ENCODE peak calls at places on chromosomes 2 and 18, in six cellular contexts. S is K562, A is GM12891, B is GM12878, E is H1, J is HepG2. K is an unnamed sample.

GRCh38 chr18:27235218-27235870 is 50.2 kb upstream of the CHST9 start:
- DNase-seq in S (no peak), A (no peak), B (no peak), E (no peak), J (no peak), K (no peak)

GRCh38 chr2:202831241-202831997 is 40.1 kb downstream of the ICA1L start:
- DNase-seq in S (peak; percentile 54), A (peak; percentile 11), B (peak; percentile 61), E (no peak), J (peak; percentile 79), K (peak; percentile 22)

GRCh38 chr2:26971911-26972786 is 1.7 kb downstream of the MAPRE3 start:
- DNase-seq in S (peak; percentile 46), A (no peak), B (no peak), E (no peak), J (no peak), K (no peak)

GRCh38 chr2:239657992-239658391 is 257.2 kb upstream of the HDAC4 start:
- DNase-seq in S (no peak), A (no peak), B (no peak), E (no peak), J (no peak), K (no peak)

GRCh38 chr2:169711751-169712509 is 17.7 kb downstream of the PHOSPHO2 start:
- DNase-seq in S (peak; percentile 79), A (no peak), B (no peak), E (no peak), J (peak; percentile 45), K (no peak)

GRCh38 chr2:28251337-28251736 is 141.3 kb upstream of the FOSL2 start:
- DNase-seq in S (no peak), A (no peak), B (no peak), E (no peak), J (no peak), K (no peak)

GRCh38 chr18:12038082-12038660 is 55.5 kb upstream of the ANKRD62 start:
- DNase-seq in S (no peak), A (no peak), B (no peak), E (no peak), J (no peak), K (no peak)

GRCh38 chr2:218291934-218292699 is at the start of gene TMBIM1:
- DNase-seq in S (peak; percentile 83), A (peak; percentile 90), B (no peak), E (no peak), J (peak; percentile 72), K (peak; percentile 92)

GRCh38 chr18:77112161-77112801 is 20.3 kb downstream of the MBP start:
- DNase-seq in S (no peak), A (no peak), B (no peak), E (no peak), J (no peak), K (no peak)

GRCh38 chr18:29892960-29893558 is 1149.5 kb downstream of the DSC3 start:
- DNase-seq in S (peak; percentile 3), A (no peak), B (no peak), E (no peak), J (no peak), K (no peak)

GRCh38 chr18:79251021-79251420 is 144.7 kb upstream of the NFATC1 start:
- DNase-seq in S (no peak), A (no peak), B (no peak), E (no peak), J (no peak), K (no peak)

DNA sequence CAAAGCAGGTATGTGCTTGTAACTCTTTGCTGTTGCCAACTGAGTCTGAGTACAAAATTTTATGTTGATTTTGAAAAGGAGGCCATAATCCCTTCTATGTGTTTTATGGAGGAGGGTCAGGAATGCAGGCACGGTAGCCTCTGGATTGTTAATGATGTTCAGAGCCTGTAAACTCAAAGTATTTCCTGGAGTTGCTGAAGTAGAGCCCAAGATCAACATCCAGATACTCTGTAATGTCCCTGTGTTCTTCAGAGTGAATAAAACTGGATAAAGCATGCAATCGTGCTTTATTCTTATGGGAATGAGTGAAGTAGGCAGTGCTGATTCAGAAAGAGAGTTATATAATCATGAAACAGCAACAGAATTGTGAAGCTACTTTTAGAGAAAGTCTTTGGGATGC is 61.8 kb upstream of the CHRNA1 start:
- DNase-seq in S (no peak), A (no peak), B (no peak), E (no peak), J (no peak), K (no peak)
- TF ChIP-seq TAF1 in S (no peak), A (no peak), B (no peak), E (no peak), J (no peak), K (no peak)

GRCh38 chr2:39778775-39779751 is at the start of gene THUMPD2:
- DNase-seq in S (peak; percentile 90), A (peak; percentile 66), B (no peak), E (peak; percentile 43), J (peak; percentile 51), K (peak; percentile 68)
- TF ChIP-seq POLR2A in S (peak; percentile 90), A (peak; percentile 88), B (peak; percentile 96), E (peak; percentile 93), J (peak; percentile 84), K (peak; percentile 95)

DNA sequence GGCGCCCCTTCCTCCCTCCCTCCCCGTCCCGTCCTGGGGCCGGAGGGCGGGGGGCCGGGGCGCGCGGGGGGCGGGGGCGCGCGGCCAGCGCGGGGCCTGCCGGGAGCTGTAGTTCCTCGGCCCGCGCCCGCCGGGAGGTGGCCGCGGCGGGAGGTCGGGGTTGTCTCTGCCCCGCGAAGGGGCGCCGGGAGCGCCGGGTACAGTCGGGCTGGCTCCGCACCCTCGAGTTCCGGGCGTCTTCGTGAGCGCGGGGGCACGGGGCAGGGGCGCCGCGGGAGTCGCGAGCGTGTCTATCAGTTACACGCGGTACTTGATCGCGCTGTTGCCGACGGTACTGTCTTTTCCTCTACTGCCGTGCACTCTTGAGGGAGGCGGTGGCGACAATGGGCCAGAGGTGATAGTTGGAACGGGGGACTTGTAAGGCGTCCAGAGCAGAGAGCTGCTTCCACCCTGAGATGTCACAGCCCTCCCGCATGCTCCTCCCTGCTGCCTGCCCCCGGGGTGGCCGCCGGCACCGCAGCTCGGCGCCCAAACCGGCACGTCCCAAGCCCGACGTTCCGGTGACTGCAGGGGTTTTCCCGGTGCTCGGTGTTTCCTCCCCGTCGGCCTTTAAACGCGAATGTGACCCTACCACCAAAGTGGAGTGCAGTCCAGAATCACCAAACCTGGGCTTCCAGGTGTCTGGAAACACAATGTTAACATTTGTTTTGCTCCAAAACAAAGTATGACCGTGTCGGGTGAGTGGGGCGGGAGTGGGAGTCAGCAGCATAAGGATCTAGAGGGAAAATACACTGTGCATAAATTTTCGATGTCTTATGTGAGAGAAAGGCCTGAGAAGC is at the start of gene PRKD3:
- DNase-seq in S (peak; percentile 86), A (peak; percentile 55), B (no peak), E (no peak), J (peak; percentile 27), K (peak; percentile 63)
- TF ChIP-seq POLR2AphosphoS5 in S (no peak), A (peak; percentile 26), B (no peak), E (no peak), J (no peak), K (no peak)

DNA sequence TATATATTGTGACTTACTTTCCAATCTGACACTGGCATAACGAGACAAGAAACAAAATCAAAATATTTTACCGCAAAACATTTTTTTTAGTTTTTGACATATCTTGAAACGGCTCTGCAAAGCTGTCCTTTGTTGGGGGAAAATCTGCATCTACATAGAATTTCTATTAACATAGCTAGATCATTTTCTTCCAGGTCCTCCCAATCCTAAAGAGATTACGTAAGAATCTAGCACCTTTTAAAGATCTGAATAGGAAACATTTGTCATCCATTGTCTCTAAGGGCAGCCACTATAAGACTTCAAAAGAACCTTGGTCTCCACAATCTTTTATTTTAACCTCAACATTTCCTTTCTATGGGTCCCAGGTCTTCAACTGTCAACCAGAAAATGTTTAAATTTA is 1.2 kb upstream of the MFF start:
- DNase-seq in S (no peak), A (no peak), B (no peak), E (no peak), J (no peak), K (no peak)
- TF ChIP-seq TAF1 in S (no peak), A (no peak), B (no peak), E (no peak), J (no peak), K (no peak)

GRCh38 chr2:240933048-240933965 is 27.2 kb downstream of the CROCC2 start:
- DNase-seq in S (no peak), A (no peak), B (no peak), E (no peak), J (no peak), K (no peak)

GRCh38 chr2:240934701-240935100 is 28.6 kb downstream of the CROCC2 start:
- DNase-seq in S (no peak), A (no peak), B (no peak), E (no peak), J (no peak), K (no peak)

GRCh38 chr2:240935101-240935876 is 29.2 kb downstream of the CROCC2 start:
- DNase-seq in S (no peak), A (no peak), B (no peak), E (no peak), J (no peak), K (no peak)

GRCh38 chr2:240932724-240933047 is 26.6 kb downstream of the CROCC2 start:
- DNase-seq in S (no peak), A (no peak), B (no peak), E (no peak), J (no peak), K (no peak)

DNA sequence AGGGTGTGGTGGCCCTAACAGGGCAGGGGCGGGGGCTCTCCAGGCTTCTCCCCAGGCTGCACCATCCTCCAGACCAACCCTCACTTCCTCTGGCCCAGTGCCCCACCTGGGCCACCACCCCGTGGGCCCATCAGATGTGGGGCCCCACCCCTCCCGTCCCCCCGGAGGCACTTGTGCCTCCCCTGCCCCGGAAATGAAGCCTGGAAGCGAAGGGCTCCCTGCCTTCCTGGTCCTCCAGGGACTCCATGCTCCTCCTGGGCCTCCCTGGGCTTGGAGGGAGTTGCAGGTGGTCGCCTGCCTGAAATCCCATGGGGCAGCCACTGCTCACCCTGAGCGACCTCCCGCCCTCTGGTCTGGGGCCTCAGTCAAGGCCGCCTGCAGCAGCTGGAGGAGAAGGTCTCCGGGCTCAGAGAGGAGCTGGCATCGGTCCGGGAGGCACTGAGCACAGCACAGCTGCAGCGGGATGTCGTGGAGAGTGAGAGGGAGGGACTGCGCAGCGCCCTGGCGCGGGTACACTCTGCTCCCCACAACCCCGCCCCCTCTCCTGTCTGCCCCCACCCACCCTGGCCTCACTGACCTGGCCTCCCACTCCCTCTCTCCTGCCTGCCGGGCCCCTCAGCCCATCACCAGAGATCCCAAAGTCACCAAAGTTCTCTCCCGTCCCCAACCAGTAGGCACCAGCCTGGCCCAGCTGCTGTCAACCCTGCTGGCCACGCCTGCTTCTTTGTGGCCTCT is 28.0 kb downstream of the CROCC2 start:
- DNase-seq in S (no peak), A (no peak), B (no peak), E (no peak), J (no peak), K (no peak)
- TF ChIP-seq POLR2A in S (no peak), A (no peak), B (no peak), E (no peak), J (no peak), K (no peak)

GRCh38 chr18:59502222-59502898 is 143.3 kb upstream of the LMAN1 start:
- DNase-seq in S (no peak), A (no peak), B (no peak), E (no peak), J (no peak), K (no peak)
- TF ChIP-seq POLR2AphosphoS5 in S (no peak), A (no peak), B (no peak), E (no peak), J (no peak), K (no peak)

K was measured in GM12892.